ENCODE peak calls at places on chromosomes 11 and 22, in eight cellular contexts. V, O, N, D, P, H, W and X are unnamed samples.

GRCh38 chr11:38089728-38090127 is 1491.7 kb upstream of the RAG2 start:
- DNase-seq in V (no peak), O (no peak), N (no peak), D (no peak), P (peak; percentile 3), H (no peak), W (no peak), X (no peak)

GRCh38 chr22:31583861-31584485 is 78.0 kb downstream of the PISD start:
- DNase-seq in V (peak; percentile 73), O (no peak), N (no peak), D (no peak), P (no peak), H (no peak), W (no peak), X (no peak)

GRCh38 chr22:22752556-22753477 is 108.4 kb downstream of the GGTLC2 start:
- DNase-seq in V (no peak), O (peak; percentile 32), N (no peak), D (no peak), P (no peak), H (peak; percentile 77), W (no peak), X (peak; percentile 62)

GRCh38 chr11:115999437-115999836 is 495.2 kb upstream of the CADM1 start:
- DNase-seq in V (no peak), O (no peak), N (no peak), D (no peak), P (no peak), H (no peak), W (no peak), X (no peak)

GRCh38 chr11:45259607-45260006 is 26.5 kb downstream of the SYT13 start:
- DNase-seq in V (peak; percentile 44), O (no peak), N (no peak), D (no peak), P (no peak), H (peak; percentile 92), W (no peak), X (no peak)

GRCh38 chr11:80167766-80168165 is 726.9 kb upstream of the TENM4 start:
- DNase-seq in V (no peak), O (no peak), N (no peak), D (no peak), P (peak; percentile 45), H (no peak), W (no peak), X (no peak)

GRCh38 chr22:42330953-42331525 is 60.6 kb upstream of the TCF20 start:
- DNase-seq in V (no peak), O (no peak), N (peak; percentile 56), D (no peak), P (peak; percentile 39), H (no peak), W (no peak), X (no peak)

GRCh38 chr11:63510360-63511130 is 4.7 kb downstream of the LGALS12 start:
- DNase-seq in V (peak; percentile 98), O (no peak), N (no peak), D (peak; percentile 42), P (peak; percentile 11), H (no peak), W (no peak), X (peak; percentile 76)

GRCh38 chr11:1113405-1114201 is 38.9 kb downstream of the MUC2 start:
- DNase-seq in V (no peak), O (no peak), N (peak; percentile 55), D (no peak), P (no peak), H (peak; percentile 71), W (no peak), X (peak; percentile 63)

GRCh38 chr22:31241200-31241599 is 29.1 kb downstream of the LIMK2 start:
- DNase-seq in V (no peak), O (no peak), N (no peak), D (no peak), P (no peak), H (no peak), W (no peak), X (no peak)

GRCh38 chr11:108620958-108621772 is 27.6 kb upstream of the EXPH5 start:
- DNase-seq in V (no peak), O (no peak), N (no peak), D (no peak), P (no peak), H (no peak), W (no peak), X (no peak)

GRCh38 chr11:64767344-64768299 is 7.8 kb upstream of the PYGM start:
- DNase-seq in V (peak; percentile 72), O (peak; percentile 81), N (peak; percentile 73), D (peak; percentile 73), P (peak; percentile 84), H (peak; percentile 86), W (peak; percentile 79), X (peak; percentile 71)

GRCh38 chr11:116226731-116227130 is 546.1 kb downstream of the BUD13 start:
- DNase-seq in V (no peak), O (no peak), N (no peak), D (no peak), P (no peak), H (no peak), W (no peak), X (no peak)

GRCh38 chr22:32964411-32965057 is 93.6 kb downstream of the SYN3 start:
- DNase-seq in V (no peak), O (no peak), N (no peak), D (no peak), P (no peak), H (no peak), W (no peak), X (no peak)

GRCh38 chr11:34234086-34234740 is 123.6 kb downstream of the ABTB2 start:
- DNase-seq in V (peak; percentile 30), O (peak; percentile 89), N (peak; percentile 80), D (no peak), P (peak; percentile 39), H (peak; percentile 83), W (peak; percentile 47), X (no peak)

GRCh38 chr22:24145446-24146189 is 35.7 kb upstream of the SUSD2 start:
- DNase-seq in V (no peak), O (no peak), N (no peak), D (no peak), P (no peak), H (no peak), W (no peak), X (no peak)

GRCh38 chr22:19772673-19773469 is 12.3 kb downstream of the TBX1 start:
- DNase-seq in V (no peak), O (no peak), N (no peak), D (no peak), P (no peak), H (peak; percentile 73), W (no peak), X (no peak)

GRCh38 chr22:43110444-43110926 is at the start of gene BIK:
- DNase-seq in V (peak; percentile 17), O (peak; percentile 37), N (peak; percentile 78), D (no peak), P (peak; percentile 85), H (peak; percentile 83), W (peak; percentile 25), X (peak; percentile 39)

GRCh38 chr11:119580751-119581150 is 148.2 kb downstream of the NECTIN1 start:
- DNase-seq in V (no peak), O (no peak), N (no peak), D (no peak), P (no peak), H (no peak), W (no peak), X (no peak)
- H3K4me1 ChIP-seq in V (peaks cover 18% of the 10 kb centered on the region), O (no peaks in the 10 kb centered on the region), N (peaks cover 15% of the 10 kb centered on the region), D (peaks cover 15% of the 10 kb centered on the region), P (peaks cover 13% of the 10 kb centered on the region), H (peaks cover 5% of the 10 kb centered on the region), W (no peaks in the 10 kb centered on the region), X (no peaks in the 10 kb centered on the region)

GRCh38 chr11:10657308-10658271 is 36.0 kb downstream of the IRAG1 start:
- DNase-seq in V (peak; percentile 76), O (no peak), N (no peak), D (no peak), P (no peak), H (no peak), W (no peak), X (no peak)
- H3K27ac ChIP-seq in V (peak overlapping the region; percentile 84), O (no peak overlapping the region), N (peak overlapping the region; percentile 55), D (peak overlapping the region; percentile 42), P (no peak overlapping the region), H (peak overlapping the region; percentile 30), W (peak overlapping the region; percentile 64), X (peak overlapping the region; percentile 86)

GRCh38 chr11:28625532-28625931 is 517.3 kb downstream of the METTL15 start:
- DNase-seq in V (no peak), O (no peak), N (no peak), D (no peak), P (no peak), H (no peak), W (no peak), X (no peak)
- H3K4me1 ChIP-seq in V (peaks cover 20% of the 10 kb centered on the region), O (no peaks in the 10 kb centered on the region), N (no peaks in the 10 kb centered on the region), D (peaks cover 6% of the 10 kb centered on the region), P (peaks cover 20% of the 10 kb centered on the region), H (no peaks in the 10 kb centered on the region), W (no peaks in the 10 kb centered on the region), X (no peaks in the 10 kb centered on the region)

GRCh38 chr11:110759972-110760381 is 47.7 kb upstream of the ARHGAP20 start:
- DNase-seq in V (peak; percentile 28), O (no peak), N (no peak), D (no peak), P (no peak), H (no peak), W (no peak), X (no peak)
- H3K27ac ChIP-seq in V (no peak overlapping the region), O (no peak overlapping the region), N (no peak overlapping the region), D (no peak overlapping the region), P (no peak overlapping the region), H (no peak overlapping the region), W (no peak overlapping the region), X (no peak overlapping the region)

GRCh38 chr11:66626926-66627325 is 10.5 kb downstream of the RBM14 start:
- DNase-seq in V (no peak), O (no peak), N (no peak), D (no peak), P (no peak), H (no peak), W (no peak), X (no peak)
- H3K4me1 ChIP-seq in V (peaks cover 10% of the 10 kb centered on the region), O (peaks cover 13% of the 10 kb centered on the region), N (peaks cover 22% of the 10 kb centered on the region), D (peaks cover 45% of the 10 kb centered on the region), P (no peaks in the 10 kb centered on the region), H (peaks cover 12% of the 10 kb centered on the region), W (peaks cover 65% of the 10 kb centered on the region), X (no peaks in the 10 kb centered on the region)

GRCh38 chr11:62307950-62308349 is 9.1 kb upstream of the SCGB1D4 start:
- DNase-seq in V (no peak), O (no peak), N (no peak), D (no peak), P (no peak), H (no peak), W (no peak), X (no peak)

GRCh38 chr11:62306227-62306626 is 7.4 kb upstream of the SCGB1D4 start:
- DNase-seq in V (no peak), O (no peak), N (no peak), D (no peak), P (no peak), H (no peak), W (no peak), X (no peak)
- H3K27ac ChIP-seq in V (no peak overlapping the region), O (no peak overlapping the region), N (no peak overlapping the region), D (no peak overlapping the region), P (no peak overlapping the region), H (no peak overlapping the region), W (no peak overlapping the region), X (no peak overlapping the region)